ENCODE peak calls at places on chromosomes 13 and 19, in eight cellular contexts. One of them, this sample, is unnamed.

GRCh38 chr19:35977446-35978222 is 17.4 kb upstream of the SDHAF1 start:
- DNase-seq in PC-3: no peak
- DNase-seq in activated T-cell treated with anti-CD3 and anti-CD28 coated beads, Interleukin-2, amount 50 U/mL, for 72 hours: peak
- DNase-seq in AG09319: no peak
- DNase-seq in dermis microvascular lymphatic vessel endothelial cell: no peak
- DNase-seq in activated effector memory CD4-positive, alpha-beta T cell treated with Interleukin-2 at 50 U/mL for 16 hours: no peak
- DNase-seq in T1000: no peak
- DNase-seq in A172: no peak
- DNase-seq in this sample: peak

GRCh38 chr19:9996541-9996940 is 13.8 kb downstream of the COL5A3 start:
- DNase-seq in PC-3: no peak
- DNase-seq in activated T-cell treated with anti-CD3 and anti-CD28 coated beads, Interleukin-2, amount 50 U/mL, for 72 hours: no peak
- DNase-seq in AG09319: no peak
- DNase-seq in dermis microvascular lymphatic vessel endothelial cell: no peak
- DNase-seq in activated effector memory CD4-positive, alpha-beta T cell treated with Interleukin-2 at 50 U/mL for 16 hours: no peak
- DNase-seq in T1000: no peak
- DNase-seq in A172: no peak
- DNase-seq in this sample: no peak

GRCh38 chr19:19750131-19750841 is 17.4 kb upstream of the ZNF14 start:
- DNase-seq in PC-3: no peak
- DNase-seq in activated T-cell treated with anti-CD3 and anti-CD28 coated beads, Interleukin-2, amount 50 U/mL, for 72 hours: no peak
- DNase-seq in AG09319: no peak
- DNase-seq in dermis microvascular lymphatic vessel endothelial cell: no peak
- DNase-seq in activated effector memory CD4-positive, alpha-beta T cell treated with Interleukin-2 at 50 U/mL for 16 hours: no peak
- DNase-seq in T1000: no peak
- DNase-seq in A172: no peak
- DNase-seq in this sample: no peak

GRCh38 chr13:46553521-46553885 is 533 bp downstream of the LRCH1 start:
- DNase-seq in PC-3: no peak
- DNase-seq in activated T-cell treated with anti-CD3 and anti-CD28 coated beads, Interleukin-2, amount 50 U/mL, for 72 hours: no peak
- DNase-seq in AG09319: no peak
- DNase-seq in dermis microvascular lymphatic vessel endothelial cell: no peak
- DNase-seq in activated effector memory CD4-positive, alpha-beta T cell treated with Interleukin-2 at 50 U/mL for 16 hours: no peak
- DNase-seq in T1000: no peak
- DNase-seq in A172: no peak
- DNase-seq in this sample: peak

GRCh38 chr13:43905435-43906031 is 25.8 kb downstream of the LACC1 start:
- DNase-seq in PC-3: peak
- DNase-seq in activated T-cell treated with anti-CD3 and anti-CD28 coated beads, Interleukin-2, amount 50 U/mL, for 72 hours: peak
- DNase-seq in AG09319: no peak
- DNase-seq in dermis microvascular lymphatic vessel endothelial cell: peak
- DNase-seq in activated effector memory CD4-positive, alpha-beta T cell treated with Interleukin-2 at 50 U/mL for 16 hours: no peak
- DNase-seq in T1000: no peak
- DNase-seq in A172: peak
- DNase-seq in this sample: peak

GRCh38 chr13:23443878-23444277 is 10.4 kb upstream of the SACS start:
- DNase-seq in PC-3: no peak
- DNase-seq in activated T-cell treated with anti-CD3 and anti-CD28 coated beads, Interleukin-2, amount 50 U/mL, for 72 hours: no peak
- DNase-seq in AG09319: no peak
- DNase-seq in dermis microvascular lymphatic vessel endothelial cell: no peak
- DNase-seq in activated effector memory CD4-positive, alpha-beta T cell treated with Interleukin-2 at 50 U/mL for 16 hours: no peak
- DNase-seq in T1000: no peak
- DNase-seq in A172: no peak
- DNase-seq in this sample: no peak

GRCh38 chr19:13959141-13959961 is 7.0 kb downstream of the DCAF15 start:
- DNase-seq in PC-3: no peak
- DNase-seq in activated T-cell treated with anti-CD3 and anti-CD28 coated beads, Interleukin-2, amount 50 U/mL, for 72 hours: no peak
- DNase-seq in AG09319: no peak
- DNase-seq in dermis microvascular lymphatic vessel endothelial cell: no peak
- DNase-seq in activated effector memory CD4-positive, alpha-beta T cell treated with Interleukin-2 at 50 U/mL for 16 hours: no peak
- DNase-seq in T1000: no peak
- DNase-seq in A172: no peak
- DNase-seq in this sample: no peak

GRCh38 chr19:917323-918151 is at the start of gene KISS1R:
- DNase-seq in PC-3: peak
- DNase-seq in activated T-cell treated with anti-CD3 and anti-CD28 coated beads, Interleukin-2, amount 50 U/mL, for 72 hours: peak
- DNase-seq in AG09319: no peak
- DNase-seq in dermis microvascular lymphatic vessel endothelial cell: no peak
- DNase-seq in activated effector memory CD4-positive, alpha-beta T cell treated with Interleukin-2 at 50 U/mL for 16 hours: peak
- DNase-seq in T1000: peak
- DNase-seq in A172: no peak
- DNase-seq in this sample: peak

GRCh38 chr13:98188544-98189166 is 11.6 kb upstream of the RNF113B start:
- DNase-seq in PC-3: no peak
- DNase-seq in activated T-cell treated with anti-CD3 and anti-CD28 coated beads, Interleukin-2, amount 50 U/mL, for 72 hours: no peak
- DNase-seq in AG09319: no peak
- DNase-seq in dermis microvascular lymphatic vessel endothelial cell: no peak
- DNase-seq in activated effector memory CD4-positive, alpha-beta T cell treated with Interleukin-2 at 50 U/mL for 16 hours: no peak
- DNase-seq in T1000: no peak
- DNase-seq in A172: no peak
- DNase-seq in this sample: no peak

GRCh38 chr13:24168392-24168750 is 7.9 kb downstream of the SPATA13 start:
- DNase-seq in PC-3: no peak
- DNase-seq in activated T-cell treated with anti-CD3 and anti-CD28 coated beads, Interleukin-2, amount 50 U/mL, for 72 hours: peak
- DNase-seq in AG09319: no peak
- DNase-seq in dermis microvascular lymphatic vessel endothelial cell: no peak
- DNase-seq in activated effector memory CD4-positive, alpha-beta T cell treated with Interleukin-2 at 50 U/mL for 16 hours: no peak
- DNase-seq in T1000: no peak
- DNase-seq in A172: no peak
- DNase-seq in this sample: no peak

GRCh38 chr13:43686557-43686956 is 100.2 kb downstream of the ENOX1 start:
- DNase-seq in PC-3: peak
- DNase-seq in activated T-cell treated with anti-CD3 and anti-CD28 coated beads, Interleukin-2, amount 50 U/mL, for 72 hours: no peak
- DNase-seq in AG09319: peak
- DNase-seq in dermis microvascular lymphatic vessel endothelial cell: no peak
- DNase-seq in activated effector memory CD4-positive, alpha-beta T cell treated with Interleukin-2 at 50 U/mL for 16 hours: no peak
- DNase-seq in T1000: no peak
- DNase-seq in A172: peak
- DNase-seq in this sample: no peak

GRCh38 chr19:33241530-33242101 is 16.0 kb upstream of the SLC7A10 start:
- DNase-seq in PC-3: peak
- DNase-seq in activated T-cell treated with anti-CD3 and anti-CD28 coated beads, Interleukin-2, amount 50 U/mL, for 72 hours: peak
- DNase-seq in AG09319: no peak
- DNase-seq in dermis microvascular lymphatic vessel endothelial cell: no peak
- DNase-seq in activated effector memory CD4-positive, alpha-beta T cell treated with Interleukin-2 at 50 U/mL for 16 hours: no peak
- DNase-seq in T1000: no peak
- DNase-seq in A172: no peak
- DNase-seq in this sample: peak

GRCh38 chr19:47711652-47712239 is 1.5 kb upstream of the EHD2 start:
- DNase-seq in PC-3: no peak
- DNase-seq in activated T-cell treated with anti-CD3 and anti-CD28 coated beads, Interleukin-2, amount 50 U/mL, for 72 hours: no peak
- DNase-seq in AG09319: no peak
- DNase-seq in dermis microvascular lymphatic vessel endothelial cell: no peak
- DNase-seq in activated effector memory CD4-positive, alpha-beta T cell treated with Interleukin-2 at 50 U/mL for 16 hours: no peak
- DNase-seq in T1000: no peak
- DNase-seq in A172: no peak
- DNase-seq in this sample: no peak

GRCh38 chr13:99062593-99062992 is 84.7 kb upstream of the DOCK9 start:
- DNase-seq in PC-3: peak
- DNase-seq in activated T-cell treated with anti-CD3 and anti-CD28 coated beads, Interleukin-2, amount 50 U/mL, for 72 hours: no peak
- DNase-seq in AG09319: no peak
- DNase-seq in dermis microvascular lymphatic vessel endothelial cell: peak
- DNase-seq in activated effector memory CD4-positive, alpha-beta T cell treated with Interleukin-2 at 50 U/mL for 16 hours: no peak
- DNase-seq in T1000: no peak
- DNase-seq in A172: peak
- DNase-seq in this sample: no peak

GRCh38 chr13:99386911-99387788 is 80.0 kb upstream of the GPR183 start:
- DNase-seq in PC-3: peak
- DNase-seq in activated T-cell treated with anti-CD3 and anti-CD28 coated beads, Interleukin-2, amount 50 U/mL, for 72 hours: peak
- DNase-seq in AG09319: no peak
- DNase-seq in dermis microvascular lymphatic vessel endothelial cell: no peak
- DNase-seq in activated effector memory CD4-positive, alpha-beta T cell treated with Interleukin-2 at 50 U/mL for 16 hours: peak
- DNase-seq in T1000: no peak
- DNase-seq in A172: peak
- DNase-seq in this sample: peak

GRCh38 chr13:48126944-48127814 is 32.3 kb upstream of the MED4 start:
- DNase-seq in PC-3: peak
- DNase-seq in activated T-cell treated with anti-CD3 and anti-CD28 coated beads, Interleukin-2, amount 50 U/mL, for 72 hours: peak
- DNase-seq in AG09319: peak
- DNase-seq in dermis microvascular lymphatic vessel endothelial cell: peak
- DNase-seq in activated effector memory CD4-positive, alpha-beta T cell treated with Interleukin-2 at 50 U/mL for 16 hours: peak
- DNase-seq in T1000: no peak
- DNase-seq in A172: peak
- DNase-seq in this sample: peak

GRCh38 chr13:33080962-33081655 is 64.9 kb downstream of the KL start:
- DNase-seq in PC-3: peak
- DNase-seq in activated T-cell treated with anti-CD3 and anti-CD28 coated beads, Interleukin-2, amount 50 U/mL, for 72 hours: no peak
- DNase-seq in AG09319: no peak
- DNase-seq in dermis microvascular lymphatic vessel endothelial cell: no peak
- DNase-seq in activated effector memory CD4-positive, alpha-beta T cell treated with Interleukin-2 at 50 U/mL for 16 hours: no peak
- DNase-seq in T1000: no peak
- DNase-seq in A172: no peak
- DNase-seq in this sample: no peak

GRCh38 chr19:35784401-35785086 is 9.2 kb downstream of the ARHGAP33 start:
- DNase-seq in PC-3: no peak
- DNase-seq in activated T-cell treated with anti-CD3 and anti-CD28 coated beads, Interleukin-2, amount 50 U/mL, for 72 hours: no peak
- DNase-seq in AG09319: no peak
- DNase-seq in dermis microvascular lymphatic vessel endothelial cell: no peak
- DNase-seq in activated effector memory CD4-positive, alpha-beta T cell treated with Interleukin-2 at 50 U/mL for 16 hours: no peak
- DNase-seq in T1000: no peak
- DNase-seq in A172: no peak
- DNase-seq in this sample: no peak

GRCh38 chr19:29667941-29668340 is 2.7 kb downstream of the PLEKHF1 start:
- DNase-seq in PC-3: no peak
- DNase-seq in activated T-cell treated with anti-CD3 and anti-CD28 coated beads, Interleukin-2, amount 50 U/mL, for 72 hours: peak
- DNase-seq in AG09319: no peak
- DNase-seq in dermis microvascular lymphatic vessel endothelial cell: no peak
- DNase-seq in activated effector memory CD4-positive, alpha-beta T cell treated with Interleukin-2 at 50 U/mL for 16 hours: peak
- DNase-seq in T1000: no peak
- DNase-seq in A172: no peak
- DNase-seq in this sample: no peak

GRCh38 chr19:30784850-30785459 is 412.8 kb downstream of the ZNF536 start:
- DNase-seq in PC-3: peak
- DNase-seq in activated T-cell treated with anti-CD3 and anti-CD28 coated beads, Interleukin-2, amount 50 U/mL, for 72 hours: peak
- DNase-seq in AG09319: no peak
- DNase-seq in dermis microvascular lymphatic vessel endothelial cell: no peak
- DNase-seq in activated effector memory CD4-positive, alpha-beta T cell treated with Interleukin-2 at 50 U/mL for 16 hours: peak
- DNase-seq in T1000: no peak
- DNase-seq in A172: peak
- DNase-seq in this sample: peak

GRCh38 chr13:41544824-41545707 is 87.7 kb downstream of the RGCC start:
- DNase-seq in PC-3: peak
- DNase-seq in activated T-cell treated with anti-CD3 and anti-CD28 coated beads, Interleukin-2, amount 50 U/mL, for 72 hours: no peak
- DNase-seq in AG09319: no peak
- DNase-seq in dermis microvascular lymphatic vessel endothelial cell: no peak
- DNase-seq in activated effector memory CD4-positive, alpha-beta T cell treated with Interleukin-2 at 50 U/mL for 16 hours: no peak
- DNase-seq in T1000: no peak
- DNase-seq in A172: peak
- DNase-seq in this sample: no peak

GRCh38 chr19:35712529-35712909 is 5.3 kb upstream of the KMT2B start:
- DNase-seq in PC-3: no peak
- DNase-seq in activated T-cell treated with anti-CD3 and anti-CD28 coated beads, Interleukin-2, amount 50 U/mL, for 72 hours: peak
- DNase-seq in AG09319: no peak
- DNase-seq in dermis microvascular lymphatic vessel endothelial cell: no peak
- DNase-seq in activated effector memory CD4-positive, alpha-beta T cell treated with Interleukin-2 at 50 U/mL for 16 hours: no peak
- DNase-seq in T1000: no peak
- DNase-seq in A172: no peak
- DNase-seq in this sample: no peak

GRCh38 chr13:47508518-47509228 is 492.4 kb downstream of the SUCLA2 start:
- DNase-seq in PC-3: no peak
- DNase-seq in activated T-cell treated with anti-CD3 and anti-CD28 coated beads, Interleukin-2, amount 50 U/mL, for 72 hours: no peak
- DNase-seq in AG09319: no peak
- DNase-seq in dermis microvascular lymphatic vessel endothelial cell: no peak
- DNase-seq in activated effector memory CD4-positive, alpha-beta T cell treated with Interleukin-2 at 50 U/mL for 16 hours: no peak
- DNase-seq in T1000: no peak
- DNase-seq in A172: no peak
- DNase-seq in this sample: no peak

GRCh38 chr19:38444026-38444425 is 10.5 kb downstream of the RYR1 start:
- DNase-seq in PC-3: no peak
- DNase-seq in activated T-cell treated with anti-CD3 and anti-CD28 coated beads, Interleukin-2, amount 50 U/mL, for 72 hours: no peak
- DNase-seq in AG09319: no peak
- DNase-seq in dermis microvascular lymphatic vessel endothelial cell: no peak
- DNase-seq in activated effector memory CD4-positive, alpha-beta T cell treated with Interleukin-2 at 50 U/mL for 16 hours: no peak
- DNase-seq in T1000: no peak
- DNase-seq in A172: no peak
- DNase-seq in this sample: no peak

GRCh38 chr13:42066542-42066941 is 18.1 kb downstream of the DGKH start:
- DNase-seq in PC-3: no peak
- DNase-seq in activated T-cell treated with anti-CD3 and anti-CD28 coated beads, Interleukin-2, amount 50 U/mL, for 72 hours: no peak
- DNase-seq in AG09319: peak
- DNase-seq in dermis microvascular lymphatic vessel endothelial cell: peak
- DNase-seq in activated effector memory CD4-positive, alpha-beta T cell treated with Interleukin-2 at 50 U/mL for 16 hours: no peak
- DNase-seq in T1000: no peak
- DNase-seq in A172: no peak
- DNase-seq in this sample: no peak

GRCh38 chr13:44296856-44297255 is 76.8 kb upstream of the SERP2 start:
- DNase-seq in PC-3: no peak
- DNase-seq in activated T-cell treated with anti-CD3 and anti-CD28 coated beads, Interleukin-2, amount 50 U/mL, for 72 hours: no peak
- DNase-seq in AG09319: no peak
- DNase-seq in dermis microvascular lymphatic vessel endothelial cell: no peak
- DNase-seq in activated effector memory CD4-positive, alpha-beta T cell treated with Interleukin-2 at 50 U/mL for 16 hours: no peak
- DNase-seq in T1000: no peak
- DNase-seq in A172: no peak
- DNase-seq in this sample: no peak

GRCh38 chr13:40668335-40668734 is 1.9 kb upstream of the FOXO1 start:
- DNase-seq in PC-3: no peak
- DNase-seq in activated T-cell treated with anti-CD3 and anti-CD28 coated beads, Interleukin-2, amount 50 U/mL, for 72 hours: peak
- DNase-seq in AG09319: no peak
- DNase-seq in dermis microvascular lymphatic vessel endothelial cell: no peak
- DNase-seq in activated effector memory CD4-positive, alpha-beta T cell treated with Interleukin-2 at 50 U/mL for 16 hours: no peak
- DNase-seq in T1000: no peak
- DNase-seq in A172: no peak
- DNase-seq in this sample: peak

GRCh38 chr13:96082640-96083039 is 7.3 kb upstream of the HS6ST3 start:
- DNase-seq in PC-3: peak
- DNase-seq in activated T-cell treated with anti-CD3 and anti-CD28 coated beads, Interleukin-2, amount 50 U/mL, for 72 hours: no peak
- DNase-seq in AG09319: no peak
- DNase-seq in dermis microvascular lymphatic vessel endothelial cell: no peak
- DNase-seq in activated effector memory CD4-positive, alpha-beta T cell treated with Interleukin-2 at 50 U/mL for 16 hours: no peak
- DNase-seq in T1000: no peak
- DNase-seq in A172: no peak
- DNase-seq in this sample: no peak

GRCh38 chr19:47109541-47110375 is 3.8 kb downstream of the ZC3H4 start:
- DNase-seq in PC-3: peak
- DNase-seq in activated T-cell treated with anti-CD3 and anti-CD28 coated beads, Interleukin-2, amount 50 U/mL, for 72 hours: peak
- DNase-seq in AG09319: no peak
- DNase-seq in dermis microvascular lymphatic vessel endothelial cell: peak
- DNase-seq in activated effector memory CD4-positive, alpha-beta T cell treated with Interleukin-2 at 50 U/mL for 16 hours: no peak
- DNase-seq in T1000: no peak
- DNase-seq in A172: no peak
- DNase-seq in this sample: peak

GRCh38 chr19:28546148-28546685 is 666.7 kb downstream of the UQCRFS1 start:
- DNase-seq in PC-3: no peak
- DNase-seq in activated T-cell treated with anti-CD3 and anti-CD28 coated beads, Interleukin-2, amount 50 U/mL, for 72 hours: no peak
- DNase-seq in AG09319: no peak
- DNase-seq in dermis microvascular lymphatic vessel endothelial cell: no peak
- DNase-seq in activated effector memory CD4-positive, alpha-beta T cell treated with Interleukin-2 at 50 U/mL for 16 hours: no peak
- DNase-seq in T1000: no peak
- DNase-seq in A172: no peak
- DNase-seq in this sample: no peak

GRCh38 chr19:34732548-34733255 is 1.3 kb upstream of the ZNF181 start:
- DNase-seq in PC-3: no peak
- DNase-seq in activated T-cell treated with anti-CD3 and anti-CD28 coated beads, Interleukin-2, amount 50 U/mL, for 72 hours: no peak
- DNase-seq in AG09319: no peak
- DNase-seq in dermis microvascular lymphatic vessel endothelial cell: no peak
- DNase-seq in activated effector memory CD4-positive, alpha-beta T cell treated with Interleukin-2 at 50 U/mL for 16 hours: no peak
- DNase-seq in T1000: no peak
- DNase-seq in A172: no peak
- DNase-seq in this sample: no peak

This sample was measured in Calu3.